ENCODE peak calls at places on chromosomes 12 and 14, in seven cellular contexts. M, H, L, G, W, X and E are unnamed samples.

GRCh38 chr14:51394391-51394790 is 154.3 kb downstream of the TMX1 start:
- DNase-seq in X (no peak), G (no peak), H (no peak), L (no peak), M (no peak), W (no peak), E (peak; percentile 59)

GRCh38 chr12:112046003-112046402 is 32.8 kb downstream of the ERP29 start:
- DNase-seq in M (no peak), W (no peak), G (no peak), L (no peak), H (no peak), X (no peak), E (no peak)

GRCh38 chr12:68739891-68740290 is 6.1 kb upstream of the SLC35E3 start:
- DNase-seq in L (no peak), H (no peak), X (no peak), G (no peak), M (no peak), W (no peak), E (no peak)

GRCh38 chr12:109739747-109740693 is 26.4 kb downstream of the FAM222A start:
- DNase-seq in W (no peak), L (peak; percentile 24), X (no peak), G (peak; percentile 79), H (no peak), M (no peak), E (no peak)

GRCh38 chr12:132510746-132511477 is 21.0 kb downstream of the FBRSL1 start:
- DNase-seq in M (no peak), L (no peak), X (no peak), W (no peak), H (no peak), G (no peak), E (no peak)

GRCh38 chr12:66297080-66297479 is 5.2 kb upstream of the HELB start:
- DNase-seq in W (no peak), X (no peak), L (no peak), M (no peak), H (no peak), G (no peak), E (no peak)

GRCh38 chr12:48350249-48351021 is at the start of gene ZNF641:
- DNase-seq in W (peak; percentile 94), X (peak; percentile 76), G (peak; percentile 88), M (no peak), L (peak; percentile 84), H (peak; percentile 81), E (peak; percentile 87)

GRCh38 chr14:51846631-51847488 is 13.6 kb upstream of the GNG2 start:
- DNase-seq in X (no peak), W (peak; percentile 28), H (no peak), L (peak; percentile 96), M (no peak), G (peak; percentile 97), E (no peak)

GRCh38 chr14:55867726-55868125 is 250.5 kb upstream of the PELI2 start:
- DNase-seq in G (no peak), M (no peak), H (peak; percentile 80), W (no peak), L (no peak), X (no peak), E (peak; percentile 53)

GRCh38 chr14:51261151-51261550 is 21.1 kb downstream of the TMX1 start:
- DNase-seq in M (no peak), W (no peak), X (no peak), G (no peak), L (no peak), H (no peak), E (peak; percentile 9)

GRCh38 chr14:66117600-66117999 is 368.6 kb upstream of the CCDC196 start:
- DNase-seq in L (no peak), H (peak; percentile 84), G (no peak), M (peak; percentile 31), W (peak; percentile 33), X (peak; percentile 48), E (peak; percentile 85)

GRCh38 chr14:59439256-59440015 is 25.7 kb downstream of the GPR135 start:
- DNase-seq in L (no peak), G (no peak), W (no peak), X (no peak), M (no peak), H (no peak), E (peak; percentile 65)

GRCh38 chr12:132429932-132430643 is 59.9 kb upstream of the FBRSL1 start:
- DNase-seq in H (peak; percentile 67), W (peak; percentile 82), G (no peak), X (peak; percentile 66), M (peak; percentile 41), L (peak; percentile 86), E (peak; percentile 58)

GRCh38 chr14:68328509-68328908 is 464.4 kb downstream of the ZFP36L1 start:
- DNase-seq in G (no peak), X (no peak), L (no peak), H (no peak), M (no peak), W (no peak), E (no peak)

GRCh38 chr12:54984602-54985376 is at the start of gene TESPA1:
- DNase-seq in X (no peak), W (no peak), H (no peak), L (peak; percentile 96), M (no peak), G (peak; percentile 95), E (no peak)

GRCh38 chr12:120740871-120741270 is 15.2 kb downstream of the ACADS start:
- DNase-seq in W (no peak), G (no peak), M (no peak), L (no peak), H (no peak), X (no peak), E (no peak)

GRCh38 chr12:68750506-68750905 is 4.5 kb downstream of the SLC35E3 start:
- DNase-seq in G (no peak), L (peak; percentile 47), M (no peak), H (no peak), W (no peak), X (no peak), E (no peak)

GRCh38 chr12:124045671-124046070 is 72.7 kb downstream of the ZNF664 start:
- DNase-seq in M (no peak), H (no peak), G (no peak), W (no peak), X (no peak), L (no peak), E (no peak)

GRCh38 chr14:21072102-21072501 is 2.0 kb downstream of the ARHGEF40 start:
- DNase-seq in H (no peak), G (peak; percentile 56), W (peak; percentile 56), M (no peak), X (no peak), L (no peak), E (peak; percentile 93)

GRCh38 chr14:100441271-100441947 is 118.3 kb downstream of the SLC25A47 start:
- DNase-seq in H (no peak), G (no peak), M (no peak), X (no peak), L (no peak), W (no peak), E (no peak)

GRCh38 chr12:75130811-75131210 is 78.8 kb downstream of the KCNC2 start:
- DNase-seq in M (no peak), X (no peak), H (no peak), L (no peak), W (no peak), G (no peak), E (no peak)

GRCh38 chr14:61565181-61565580 is 130.1 kb upstream of the HIF1A start:
- DNase-seq in G (no peak), L (no peak), X (no peak), M (no peak), W (no peak), H (peak; percentile 63), E (peak; percentile 73)

DNA sequence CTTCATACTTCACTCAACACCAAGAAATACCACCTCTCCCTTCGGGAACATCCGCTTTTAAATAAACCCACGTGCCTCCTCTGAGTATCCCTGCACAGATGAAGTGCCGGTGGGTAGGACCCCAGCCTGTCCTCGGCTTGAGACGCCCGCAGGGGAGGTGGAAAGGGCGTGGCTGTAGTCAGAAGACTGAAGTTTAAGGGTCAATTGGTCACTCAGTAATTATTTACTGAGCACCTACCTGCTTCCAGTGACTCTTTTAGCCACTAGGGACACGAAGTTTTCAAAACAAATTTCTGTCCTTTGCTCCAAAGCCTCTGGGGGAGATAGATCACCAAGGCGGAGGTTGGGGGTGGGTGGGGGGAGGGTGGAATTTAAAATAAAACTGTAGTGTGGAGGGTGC is 309.4 kb downstream of the VRK1 start:
- DNase-seq in M (peak; percentile 35), L (no peak), H (peak; percentile 91), G (no peak), W (no peak), X (no peak), E (no peak)
- H3K9me3 ChIP-seq in M (peaks cover 15% of the 10 kb centered on the region), L (no peaks in the 10 kb centered on the region), H (no peaks in the 10 kb centered on the region), G (no peaks in the 10 kb centered on the region), W (no peaks in the 10 kb centered on the region), X (no peaks in the 10 kb centered on the region), E (no peaks in the 10 kb centered on the region)

DNA sequence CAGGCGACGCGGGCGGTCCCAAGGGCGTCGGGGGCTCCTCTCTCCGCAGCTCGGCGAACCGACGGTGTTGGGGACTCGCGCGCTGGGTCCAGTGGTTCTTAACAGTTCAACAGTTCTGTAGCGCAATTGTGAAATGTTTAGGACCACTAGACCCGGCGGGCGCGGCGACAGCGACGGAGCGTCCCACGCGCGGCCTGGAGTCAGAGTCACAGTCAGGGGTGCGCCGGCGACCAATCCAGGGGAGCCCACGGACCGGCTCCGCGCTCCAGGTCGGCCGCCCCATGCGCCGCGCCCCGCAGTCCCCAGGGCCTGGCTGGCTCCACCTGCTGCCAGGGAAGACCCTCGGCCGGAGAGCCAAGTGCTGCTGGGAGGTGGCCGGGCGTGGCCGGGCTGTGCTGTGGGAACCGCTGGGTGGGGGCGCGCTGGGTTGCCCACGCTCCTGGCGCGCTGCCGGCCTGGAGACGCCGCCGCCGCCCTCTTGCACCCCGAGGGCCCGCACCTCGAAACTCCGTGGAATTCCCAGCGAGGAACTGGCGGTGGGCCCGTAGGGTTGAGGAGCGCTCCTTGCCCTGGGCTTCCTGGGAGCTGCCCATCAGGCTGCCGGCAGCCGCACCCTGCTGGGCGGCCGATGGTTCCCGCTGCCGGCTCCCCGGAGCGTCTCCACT is 20.9 kb upstream of the KIF26A start:
- DNase-seq in X (no peak), W (no peak), G (no peak), L (no peak), H (no peak), M (no peak), E (no peak)
- H3K9me2 ChIP-seq in X (no peaks in the 10 kb centered on the region), W (no peaks in the 10 kb centered on the region), G (no peaks in the 10 kb centered on the region), L (no peaks in the 10 kb centered on the region), H (no peaks in the 10 kb centered on the region), M (no peaks in the 10 kb centered on the region), E (no peaks in the 10 kb centered on the region)

GRCh38 chr14:81859071-81859470 is 325.4 kb upstream of the SEL1L start:
- DNase-seq in W (no peak), H (no peak), L (no peak), G (no peak), X (no peak), M (no peak), E (no peak)
- H3K9me3 ChIP-seq in W (no peaks in the 10 kb centered on the region), H (peaks cover 5% of the 10 kb centered on the region), L (peaks cover 6% of the 10 kb centered on the region), G (peaks cover 32% of the 10 kb centered on the region), X (peaks cover 2% of the 10 kb centered on the region), M (peaks cover 13% of the 10 kb centered on the region), E (no peaks in the 10 kb centered on the region)

GRCh38 chr14:98462908-98463307 is 809.1 kb downstream of the BCL11B start:
- DNase-seq in L (no peak), X (no peak), G (no peak), H (no peak), W (no peak), M (no peak), E (no peak)

DNA sequence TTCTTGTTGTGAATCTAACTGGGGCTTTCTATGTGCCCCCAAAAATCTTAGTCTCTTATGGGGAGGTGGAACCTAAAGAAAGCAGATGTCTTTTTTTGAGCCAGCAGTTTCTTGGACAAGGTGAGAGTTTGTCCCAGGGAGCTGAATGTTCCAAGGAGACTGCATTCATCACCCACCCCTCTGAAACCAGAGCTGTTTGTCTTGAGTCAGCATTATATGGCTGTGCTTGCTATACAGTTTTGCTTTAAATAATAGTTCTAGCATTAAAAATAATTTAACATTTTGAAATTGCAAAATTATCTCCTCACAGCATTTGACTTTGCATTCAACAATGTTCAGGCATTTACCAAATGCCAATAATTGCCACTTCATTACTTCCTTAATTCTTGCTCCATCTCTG is 813.3 kb downstream of the BCL11B start:
- DNase-seq in X (no peak), M (no peak), H (no peak), W (no peak), G (no peak), L (no peak), E (no peak)
- H3K9me2 ChIP-seq in X (no peaks in the 10 kb centered on the region), M (no peaks in the 10 kb centered on the region), H (no peaks in the 10 kb centered on the region), W (no peaks in the 10 kb centered on the region), G (no peaks in the 10 kb centered on the region), L (no peaks in the 10 kb centered on the region), E (no peaks in the 10 kb centered on the region)